ENCODE peak calls at places on chromosome 10, in six cellular contexts. C is HepG2, J is SK-N-SH, E is sigmoid colon, L is suprapubic skin, G is prostate gland. P is an unnamed sample. For H3K4me1, the result is how much of the 10 kb centered on the place peaks cover.

GRCh38 chr10:18414061-18414460 is 237.3 kb downstream of the NSUN6 start:
- DNase-seq in C (no peak), J (no peak), E (no peak), L (no peak), G (no peak), P (no peak)

GRCh38 chr10:70335246-70335613 is 47.2 kb downstream of the LRRC20 start:
- DNase-seq in C (no peak), J (no peak), E (peak), L (no peak), G (no peak), P (no peak)

GRCh38 chr10:1367938-1368697 is 311.9 kb downstream of the WDR37 start:
- DNase-seq in C (no peak), J (peak), E (no peak), L (no peak), G (no peak), P (no peak)

GRCh38 chr10:78802866-78803265 is 265.9 kb upstream of the ZMIZ1 start:
- DNase-seq in C (no peak), J (peak), E (peak), L (peak), G (peak), P (peak)

GRCh38 chr10:31778627-31779026 is 150.0 kb downstream of the ARHGAP12 start:
- DNase-seq in C (no peak), J (no peak), E (no peak), L (no peak), G (no peak), P (no peak)

GRCh38 chr10:22978918-22979317 is 51.1 kb downstream of the ARMC3 start:
- DNase-seq in C (no peak), J (no peak), E (no peak), L (no peak), G (no peak), P (no peak)

GRCh38 chr10:95363303-95363912 is 72.6 kb upstream of the PDLIM1 start:
- DNase-seq in C (peak), J (peak), E (no peak), L (no peak), G (peak), P (peak)

GRCh38 chr10:29524720-29525119 is 110.1 kb downstream of the SVIL start:
- DNase-seq in C (no peak), J (no peak), E (no peak), L (no peak), G (no peak), P (no peak)

GRCh38 chr10:10039600-10039999 is 978.1 kb upstream of the CELF2 start:
- DNase-seq in C (no peak), J (no peak), E (no peak), L (no peak), G (no peak), P (no peak)

DNA sequence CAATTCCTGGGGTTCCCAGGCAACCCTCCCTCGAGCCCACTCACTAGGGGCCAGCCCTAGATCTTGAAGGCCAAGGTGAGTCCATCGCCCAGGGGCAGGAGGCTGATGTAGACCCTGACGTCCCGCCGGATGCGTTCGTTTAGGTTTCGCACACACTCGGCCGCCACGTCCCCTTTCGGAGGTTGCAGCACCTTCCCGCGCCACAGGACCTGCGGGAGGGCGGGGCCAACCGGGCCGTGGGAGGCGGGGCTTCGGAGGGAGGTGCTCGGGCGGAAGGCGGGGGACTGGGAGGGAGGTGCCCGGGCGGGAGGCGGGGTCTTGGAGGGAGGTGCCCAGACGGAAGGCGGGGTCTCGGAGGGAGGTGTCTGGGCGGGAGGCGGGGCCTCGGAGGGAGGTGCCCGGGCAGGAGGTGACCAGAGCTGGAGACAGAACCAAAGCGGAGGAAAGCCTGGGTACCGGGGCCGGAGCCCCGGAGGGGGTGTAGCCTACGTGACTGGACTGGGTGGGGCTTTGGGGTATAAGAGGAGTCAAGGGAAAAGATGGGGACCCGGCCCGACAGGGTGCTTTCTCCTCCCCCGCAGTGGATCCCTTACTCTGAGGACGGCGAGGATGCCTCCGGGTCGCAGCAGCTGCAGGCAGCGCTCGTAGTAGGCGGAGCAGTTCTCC is 1.6 kb downstream of the COMTD1 start:
- DNase-seq in C (peak), J (peak), E (peak), L (peak), G (peak), P (peak)
- TF ChIP-seq POLR2AphosphoS5 in C (no peak), J (no peak), E (peak), L (no peak), G (peak), P (peak)

DNA sequence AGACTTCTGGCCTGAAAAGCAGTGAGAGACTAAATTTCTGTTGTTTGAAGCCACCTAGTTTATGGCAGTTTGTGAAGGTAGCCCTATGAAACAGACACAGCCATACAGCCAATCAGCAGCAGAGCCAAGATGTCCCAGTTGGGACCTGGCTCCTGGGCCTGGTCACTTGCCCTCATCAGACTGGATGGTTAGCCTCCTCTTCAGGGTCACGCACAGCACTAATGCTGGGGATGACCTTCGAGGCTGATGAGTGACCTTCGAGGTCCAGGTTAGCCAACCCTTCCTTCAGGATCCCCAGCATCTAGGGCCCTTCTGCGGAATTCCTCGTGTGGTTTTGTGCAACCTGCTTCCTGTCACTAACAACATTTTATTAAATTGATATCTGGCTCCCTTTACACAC is 229.7 kb downstream of the FANK1 start:
- DNase-seq in C (no peak), J (no peak), E (no peak), L (no peak), G (no peak), P (no peak)
- H3K27ac ChIP-seq in C (no peak), J (no peak), E (no peak), L (no peak), G (no peak), P (no peak)

DNA sequence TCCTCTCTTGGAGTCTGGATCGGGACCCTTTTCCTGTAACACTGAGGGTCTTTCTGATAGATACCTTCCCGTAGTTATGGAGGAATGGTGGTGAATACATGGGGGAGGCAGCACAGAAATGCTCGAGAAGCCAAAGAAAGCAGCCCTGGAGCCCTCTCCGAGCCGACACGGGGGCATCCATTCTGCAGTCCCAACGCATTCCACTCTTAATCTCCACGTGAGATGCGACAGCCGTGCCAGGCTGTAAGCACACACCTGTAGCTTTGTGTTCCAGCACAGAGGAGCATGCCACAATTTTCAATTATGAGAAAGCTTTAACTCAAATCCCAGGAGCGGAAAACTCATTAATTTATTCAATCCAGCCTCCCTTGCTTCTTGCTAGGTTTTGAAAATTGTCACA is 55.7 kb upstream of the CHST15 start:
- DNase-seq in C (no peak), J (no peak), E (no peak), L (no peak), G (no peak), P (no peak)
- H3K4me1 ChIP-seq in C (under half), J (under half), E (under half), L (under half), G (under half), P (under half)

DNA sequence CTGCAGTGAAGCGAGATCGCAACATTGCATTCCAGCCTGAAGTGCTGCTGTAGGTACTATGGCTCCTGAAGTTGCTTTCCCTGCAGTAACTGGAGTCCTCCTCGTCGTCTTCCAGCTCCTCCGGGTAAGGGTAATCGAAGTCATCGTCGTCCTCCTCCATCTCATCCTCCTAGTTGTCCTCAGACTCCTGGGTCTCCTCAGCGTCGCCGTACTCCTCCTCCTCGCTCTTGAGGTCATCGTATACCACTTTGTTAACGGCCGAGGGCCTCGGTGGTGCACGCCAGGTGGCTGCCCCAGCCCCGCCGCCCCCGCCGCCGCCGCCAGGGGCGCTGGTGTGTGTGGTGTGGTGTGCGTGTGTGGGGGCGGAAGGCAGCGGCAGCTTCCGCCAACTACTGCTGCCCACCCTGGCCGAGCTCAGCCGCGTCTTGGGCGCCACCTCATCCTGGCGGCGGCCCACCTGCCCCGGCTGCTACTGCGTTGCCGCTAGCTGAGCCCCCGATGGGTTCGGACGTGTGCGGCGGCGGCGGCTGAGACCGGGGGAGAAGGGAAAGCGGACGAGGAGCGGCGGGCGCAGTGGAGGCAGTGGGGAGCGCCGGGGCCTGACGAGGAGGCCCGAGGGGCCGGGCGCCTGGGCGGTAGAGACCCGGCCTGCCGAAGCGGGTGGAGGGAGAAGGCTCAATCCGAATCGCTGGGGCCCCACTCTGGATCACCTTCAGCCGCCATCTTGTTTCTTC is 11.8 kb upstream of the ACBD5 start:
- DNase-seq in C (no peak), J (no peak), E (no peak), L (no peak), G (no peak), P (peak)
- TF ChIP-seq POLR2AphosphoS5 in C (no peak), J (no peak), E (no peak), L (no peak), G (no peak), P (no peak)

GRCh38 chr10:100043796-100044195 is 34.0 kb upstream of the DNMBP start:
- DNase-seq in C (no peak), J (no peak), E (peak), L (peak), G (peak), P (no peak)
- H3K27ac ChIP-seq in C (no peak), J (peak), E (peak), L (peak), G (peak), P (peak)

GRCh38 chr10:101063162-101063525 is 1.4 kb downstream of the KAZALD1 start:
- DNase-seq in C (no peak), J (no peak), E (no peak), L (no peak), G (no peak), P (no peak)
- H3K4me1 ChIP-seq in C (half or more), J (under half), E (half or more), L (half or more), G (under half), P (half or more)

GRCh38 chr10:7380704-7381241 is 30.1 kb downstream of the SFMBT2 start:
- DNase-seq in C (no peak), J (no peak), E (no peak), L (no peak), G (no peak), P (no peak)

GRCh38 chr10:7388602-7389001 is 22.2 kb downstream of the SFMBT2 start:
- DNase-seq in C (no peak), J (no peak), E (no peak), L (no peak), G (no peak), P (no peak)

GRCh38 chr10:7378602-7379403 is 32.0 kb downstream of the SFMBT2 start:
- DNase-seq in C (no peak), J (no peak), E (peak), L (no peak), G (no peak), P (no peak)

GRCh38 chr10:7385114-7385513 is 25.7 kb downstream of the SFMBT2 start:
- DNase-seq in C (no peak), J (no peak), E (no peak), L (no peak), G (no peak), P (no peak)

GRCh38 chr10:7383442-7383841 is 27.4 kb downstream of the SFMBT2 start:
- DNase-seq in C (no peak), J (no peak), E (no peak), L (no peak), G (no peak), P (no peak)
- TF ChIP-seq POLR2AphosphoS5 in C (no peak), J (no peak), E (no peak), L (no peak), G (no peak), P (no peak)